ENCODE peak calls at places on chromosomes 1 and 21, in four cellular contexts. A is neural progenitor cell, X is neural crest cell, E is GM12864. R is an unnamed sample.

GRCh38 chr1:231550448-231550781 is 21.9 kb downstream of the TSNAX start:
- DNase-seq in A (peak; percentile 39), X (no peak), E (no peak), R (no peak)

GRCh38 chr1:84442256-84442655 is 36.8 kb upstream of the RPF1 start:
- DNase-seq in A (peak; percentile 6), X (no peak), E (peak; percentile 70), R (no peak)

GRCh38 chr1:41731631-41732030 is 187.1 kb downstream of the HIVEP3 start:
- DNase-seq in A (no peak), X (no peak), E (no peak), R (no peak)

GRCh38 chr1:156654700-156655099 is 12.8 kb downstream of the BCAN start:
- DNase-seq in A (no peak), X (no peak), E (no peak), R (no peak)

GRCh38 chr1:159009704-159010361 is at the start of gene IFI16:
- DNase-seq in A (no peak), X (no peak), E (peak; percentile 78), R (peak; percentile 31)

GRCh38 chr1:40664167-40664537 is 1.3 kb downstream of the RIMS3 start:
- DNase-seq in A (no peak), X (no peak), E (no peak), R (no peak)

GRCh38 chr1:70916028-70916427 is 131.6 kb downstream of the PTGER3 start:
- DNase-seq in A (no peak), X (no peak), E (no peak), R (no peak)

GRCh38 chr21:42735944-42736343 is 82.5 kb downstream of the PDE9A start:
- DNase-seq in A (no peak), X (no peak), E (no peak), R (no peak)

GRCh38 chr1:9378801-9379200 is 86.1 kb downstream of the SPSB1 start:
- DNase-seq in A (no peak), X (no peak), E (no peak), R (no peak)

GRCh38 chr21:29230541-29231275 is 68.0 kb upstream of the BACH1 start:
- DNase-seq in A (no peak), X (no peak), E (no peak), R (no peak)

GRCh38 chr1:1353389-1354151 is 4.4 kb upstream of the DVL1 start:
- DNase-seq in A (no peak), X (no peak), E (no peak), R (no peak)

GRCh38 chr1:29549001-29549400 is 312.7 kb downstream of the PTPRU start:
- DNase-seq in A (no peak), X (no peak), E (no peak), R (no peak)

GRCh38 chr1:33985166-33985565 is 121.3 kb downstream of the HMGB4 start:
- DNase-seq in A (peak; percentile 32), X (no peak), E (no peak), R (no peak)

GRCh38 chr21:17775431-17776126 is 43.6 kb downstream of the C21orf91 start:
- DNase-seq in A (no peak), X (no peak), E (no peak), R (peak; percentile 60)

GRCh38 chr21:39805983-39806382 is 61.0 kb downstream of the IGSF5 start:
- DNase-seq in A (no peak), X (no peak), E (no peak), R (no peak)

GRCh38 chr1:25129380-25129779 is 102.9 kb downstream of the SYF2 start:
- DNase-seq in A (no peak), X (no peak), E (no peak), R (no peak)
- TF ChIP-seq CTCF in A (no peak), X (no peak), E (no peak), R (no peak)

GRCh38 chr1:230077436-230078221 is 10.6 kb downstream of the GALNT2 start:
- DNase-seq in A (no peak), X (no peak), E (no peak), R (no peak)
- TF ChIP-seq CTCF in A (no peak), X (no peak), E (no peak), R (no peak)

DNA sequence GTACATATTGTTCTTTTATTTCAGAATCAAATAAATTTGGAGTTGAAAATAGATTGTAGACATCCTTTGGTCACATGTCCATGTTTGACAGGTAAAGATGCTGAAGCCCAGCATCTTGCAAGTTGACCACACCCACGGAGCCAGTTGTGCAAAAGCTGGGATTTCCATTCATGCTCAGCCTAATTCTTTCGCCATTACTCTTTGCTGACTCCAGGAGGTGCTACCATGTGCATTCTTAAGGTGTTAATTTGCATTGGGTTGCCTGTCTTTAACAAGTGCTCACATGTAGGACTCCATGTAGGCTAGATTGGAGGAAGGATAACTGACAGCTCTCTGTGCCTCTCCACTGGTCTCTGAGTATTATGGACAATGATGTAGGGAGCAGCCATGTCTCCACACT is 660.7 kb downstream of the LMO4 start:
- DNase-seq in A (no peak), X (no peak), E (no peak), R (no peak)
- TF ChIP-seq CTCF in A (peak; percentile 15), X (no peak), E (no peak), R (no peak)

GRCh38 chr1:4277598-4277997 is 376.8 kb upstream of the AJAP1 start:
- DNase-seq in A (no peak), X (no peak), E (no peak), R (no peak)
- TF ChIP-seq CTCF in A (no peak), X (no peak), E (no peak), R (no peak)

DNA sequence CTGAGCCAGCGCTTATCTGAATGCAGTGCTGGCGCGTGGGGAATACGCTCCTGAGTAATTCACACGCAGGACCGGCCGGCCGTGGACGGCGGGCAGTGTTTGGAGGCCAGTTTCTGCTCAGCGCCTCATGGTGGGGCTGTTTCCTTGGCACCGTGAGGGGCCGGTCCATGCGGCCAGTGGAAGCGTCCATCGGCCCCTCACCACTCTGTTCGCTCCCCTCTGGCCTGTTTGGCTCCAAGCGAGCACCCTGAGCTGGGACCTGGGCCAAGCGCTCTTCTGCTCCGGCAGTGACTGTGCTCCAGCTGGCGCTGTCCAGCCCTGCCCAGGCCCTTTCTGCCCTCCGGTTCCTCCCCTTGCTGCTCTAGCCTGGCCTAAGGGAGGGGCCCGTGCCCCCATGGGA is 16.3 kb upstream of the PLCH2 start:
- DNase-seq in A (peak; percentile 57), X (no peak), E (no peak), R (no peak)
- TF ChIP-seq CTCF in A (peak; percentile 34), X (no peak), E (no peak), R (no peak)

R was measured in natural killer cell.